ENCODE peak calls at places on chromosomes 3 and 15, in ten cellular contexts. J is endothelial cell; N is activated CD8-positive, alpha-beta T cell treated with anti-CD3 and anti-CD28 coated beads for 36 hours; W is GM12865; H is OCI-LY7; Q is AG09309; S is GM20000; B is fibroblast of mammary gland; U is neural crest cell; F is cardiac muscle cell. O is an unnamed sample.

GRCh38 chr3:69250014-69250413 is 127.6 kb upstream of the LMOD3 start:
- DNase-seq in J (peak; percentile 57), N (peak; percentile 57), W (no peak), H (no peak), Q (peak; percentile 18), S (no peak), B (peak; percentile 60), U (peak; percentile 51), F (peak; percentile 6), O (no peak)

GRCh38 chr3:18215639-18216038 is 209.5 kb downstream of the SATB1 start:
- DNase-seq in J (no peak), N (no peak), W (no peak), H (peak; percentile 50), Q (no peak), S (no peak), B (no peak), U (no peak), F (no peak), O (no peak)

GRCh38 chr15:68812596-68813548 is 7.8 kb downstream of the ANP32A start:
- DNase-seq in J (no peak), N (no peak), W (no peak), H (no peak), Q (no peak), S (no peak), B (no peak), U (no peak), F (no peak), O (no peak)

GRCh38 chr3:127734754-127735473 is 62.2 kb downstream of the ABTB1 start:
- DNase-seq in J (no peak), N (no peak), W (peak; percentile 43), H (peak; percentile 43), Q (peak; percentile 94), S (no peak), B (peak; percentile 92), U (no peak), F (peak; percentile 98), O (no peak)

GRCh38 chr3:190183121-190183520 is 62.4 kb upstream of the P3H2 start:
- DNase-seq in J (no peak), N (no peak), W (peak; percentile 76), H (no peak), Q (peak; percentile 94), S (peak; percentile 35), B (peak; percentile 97), U (no peak), F (peak; percentile 87), O (peak; percentile 72)

GRCh38 chr3:4782095-4782494 is 197.1 kb upstream of the BHLHE40 start:
- DNase-seq in J (no peak), N (no peak), W (no peak), H (no peak), Q (no peak), S (no peak), B (no peak), U (no peak), F (peak; percentile 24), O (no peak)

GRCh38 chr3:32109256-32109655 is 2.8 kb downstream of the GPD1L start:
- DNase-seq in J (no peak), N (no peak), W (no peak), H (no peak), Q (peak; percentile 11), S (no peak), B (peak; percentile 88), U (no peak), F (peak; percentile 91), O (no peak)

GRCh38 chr3:46830801-46831200 is 32.4 kb downstream of the MYL3 start:
- DNase-seq in J (no peak), N (no peak), W (no peak), H (no peak), Q (no peak), S (no peak), B (no peak), U (no peak), F (no peak), O (no peak)

GRCh38 chr15:22979069-22979698 is 984 bp downstream of the CYFIP1 start:
- DNase-seq in J (peak; percentile 37), N (peak; percentile 59), W (peak; percentile 70), H (no peak), Q (no peak), S (peak; percentile 79), B (peak; percentile 40), U (peak; percentile 50), F (peak; percentile 51), O (peak; percentile 69)

DNA sequence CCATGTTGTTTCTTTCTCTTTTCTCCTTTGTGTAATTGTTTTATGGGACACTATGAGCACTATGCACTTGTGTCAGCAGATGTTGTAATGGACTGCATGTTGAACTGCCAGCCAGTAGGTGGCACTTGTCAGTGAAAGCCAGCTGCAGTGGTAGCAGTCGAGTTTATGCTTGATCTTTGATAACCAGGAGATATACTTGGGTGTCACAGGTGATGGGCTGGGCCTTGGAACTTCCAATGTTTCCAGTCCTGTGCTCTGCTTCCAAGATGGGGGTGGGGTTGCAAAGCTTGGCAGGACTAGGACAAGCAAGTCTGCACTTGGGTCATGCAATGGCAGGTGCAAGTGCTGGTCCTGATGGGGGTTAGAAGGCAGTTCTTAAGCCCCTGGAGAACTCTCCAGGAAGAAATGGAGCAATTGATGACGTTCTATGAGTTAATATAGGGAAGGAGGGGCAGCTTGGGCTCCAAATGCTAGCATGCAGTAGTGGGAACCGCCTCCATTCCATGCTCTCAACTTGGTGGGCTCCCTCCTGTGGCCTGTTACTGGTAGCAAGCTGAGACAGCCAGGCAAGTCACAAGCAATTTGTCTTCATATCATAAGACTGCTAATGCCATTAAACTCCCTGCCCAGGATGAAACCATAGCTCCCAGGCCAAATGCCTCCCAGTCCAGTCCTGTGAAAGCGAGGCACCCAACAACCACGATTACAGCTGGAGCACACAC is 287.3 kb downstream of the CGGBP1 start:
- DNase-seq in J (peak; percentile 26), N (peak; percentile 39), W (peak; percentile 66), H (peak; percentile 51), Q (no peak), S (peak; percentile 44), B (peak; percentile 35), U (no peak), F (peak; percentile 5), O (peak; percentile 26)
- TF ChIP-seq CTCF in J (peak; percentile 70), N (peak; percentile 77), W (peak; percentile 78), H (peak; percentile 88), Q (peak; percentile 39), S (peak; percentile 87), B (peak; percentile 62), U (peak; percentile 66), F (peak; percentile 39), O (peak; percentile 84)

GRCh38 chr15:71362987-71363968 is 248.0 kb downstream of the THSD4 start:
- DNase-seq in J (no peak), N (no peak), W (no peak), H (no peak), Q (no peak), S (no peak), B (no peak), U (no peak), F (no peak), O (no peak)

GRCh38 chr15:71366926-71367325 is 251.7 kb downstream of the THSD4 start:
- DNase-seq in J (no peak), N (no peak), W (no peak), H (no peak), Q (no peak), S (no peak), B (peak; percentile 22), U (no peak), F (no peak), O (no peak)

GRCh38 chr15:71364117-71364584 is 248.9 kb downstream of the THSD4 start:
- DNase-seq in J (no peak), N (no peak), W (no peak), H (no peak), Q (no peak), S (no peak), B (peak; percentile 28), U (no peak), F (no peak), O (no peak)

GRCh38 chr15:71362556-71362955 is 247.3 kb downstream of the THSD4 start:
- DNase-seq in J (no peak), N (no peak), W (no peak), H (no peak), Q (no peak), S (no peak), B (no peak), U (no peak), F (no peak), O (no peak)

DNA sequence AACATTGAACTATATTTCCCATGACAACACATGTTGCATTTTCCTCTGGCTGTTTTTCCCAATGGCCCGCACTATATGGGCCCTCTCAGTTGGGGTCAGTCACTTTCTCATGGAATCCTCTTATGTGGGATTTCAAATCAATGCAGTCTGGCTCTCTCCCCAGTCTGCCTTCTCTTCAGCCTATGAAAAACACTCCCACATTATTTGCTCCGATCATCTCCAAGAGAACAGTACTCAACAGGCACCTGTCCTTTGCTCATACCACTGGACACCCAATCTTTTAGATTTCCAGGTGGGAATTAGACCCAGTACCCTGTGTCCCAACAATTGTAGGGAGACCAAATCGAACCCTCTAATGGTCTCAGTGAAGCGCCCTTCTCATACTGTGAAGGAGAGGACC is 251.3 kb downstream of the THSD4 start:
- DNase-seq in J (no peak), N (no peak), W (no peak), H (no peak), Q (no peak), S (no peak), B (no peak), U (no peak), F (no peak), O (no peak)
- TF ChIP-seq CTCF in J (no peak), N (no peak), W (no peak), H (no peak), Q (no peak), S (no peak), B (no peak), U (no peak), F (no peak), O (no peak)

DNA sequence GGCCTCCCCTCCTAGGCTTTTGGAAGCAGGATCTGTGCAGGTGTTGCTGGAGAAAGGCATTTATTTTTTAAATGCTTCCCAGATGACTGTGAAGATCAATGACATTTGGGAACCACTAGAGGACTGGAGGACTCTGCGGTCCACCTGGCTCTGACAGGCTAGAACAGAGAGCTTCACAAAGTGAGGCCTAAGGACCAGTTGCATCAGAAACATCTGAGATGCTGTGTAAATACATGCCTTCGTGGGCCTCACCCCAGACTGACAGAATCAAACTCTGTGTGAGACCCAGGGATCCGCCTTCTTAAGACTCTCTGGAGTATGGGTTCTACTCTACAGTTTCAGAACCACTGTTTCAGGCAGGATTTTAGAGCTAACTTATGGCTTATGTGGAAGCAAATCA is 105.0 kb upstream of the ICE2 start:
- DNase-seq in J (no peak), N (peak; percentile 42), W (peak; percentile 84), H (no peak), Q (no peak), S (no peak), B (no peak), U (no peak), F (no peak), O (no peak)
- TF ChIP-seq CTCF in J (no peak), N (no peak), W (no peak), H (no peak), Q (no peak), S (no peak), B (no peak), U (no peak), F (no peak), O (no peak)

GRCh38 chr3:13105851-13106250 is 32.6 kb upstream of the IQSEC1 start:
- DNase-seq in J (no peak), N (no peak), W (no peak), H (no peak), Q (no peak), S (no peak), B (no peak), U (no peak), F (no peak), O (no peak)
- TF ChIP-seq CTCF in J (no peak), N (no peak), W (peak; percentile 8), H (peak; percentile 48), Q (no peak), S (no peak), B (no peak), U (no peak), F (no peak), O (no peak)

GRCh38 chr3:61194892-61195538 is 56.2 kb downstream of the FHIT start:
- DNase-seq in J (no peak), N (no peak), W (no peak), H (no peak), Q (no peak), S (no peak), B (no peak), U (no peak), F (no peak), O (no peak)
- TF ChIP-seq CTCF in J (no peak), N (no peak), W (no peak), H (no peak), Q (no peak), S (no peak), B (no peak), U (no peak), F (no peak), O (no peak)

O was measured in GM13977.